ENCODE peak calls at places on chromosomes 16 and 17, in seven cellular contexts. One of them, this sample, is unnamed. For H3K4me1, the result is how much of the 10 kb centered on the place peaks cover.

GRCh38 chr17:78340183-78340955 is 19.5 kb downstream of the SOCS3 start:
- DNase-seq in uterus: no peak
- DNase-seq in Peyer's patch: no peak
- DNase-seq in neural progenitor cell: no peak
- DNase-seq in cardiac muscle cell: no peak
- DNase-seq in upper lobe of right lung: no peak
- DNase-seq in GM23338: no peak
- DNase-seq in this sample: peak

GRCh38 chr16:62648256-62648655 is 612.0 kb upstream of the CDH8 start:
- DNase-seq in uterus: no peak
- DNase-seq in Peyer's patch: no peak
- DNase-seq in neural progenitor cell: no peak
- DNase-seq in cardiac muscle cell: no peak
- DNase-seq in upper lobe of right lung: no peak
- DNase-seq in GM23338: no peak
- DNase-seq in this sample: no peak

GRCh38 chr16:85330694-85331188 is 218.5 kb upstream of the CIBAR2 start:
- DNase-seq in uterus: no peak
- DNase-seq in Peyer's patch: no peak
- DNase-seq in neural progenitor cell: peak
- DNase-seq in cardiac muscle cell: peak
- DNase-seq in upper lobe of right lung: no peak
- DNase-seq in GM23338: peak
- DNase-seq in this sample: no peak

GRCh38 chr17:34398990-34399389 is 36.0 kb upstream of the CCL1 start:
- DNase-seq in uterus: no peak
- DNase-seq in Peyer's patch: no peak
- DNase-seq in neural progenitor cell: no peak
- DNase-seq in cardiac muscle cell: no peak
- DNase-seq in upper lobe of right lung: no peak
- DNase-seq in GM23338: no peak
- DNase-seq in this sample: no peak

GRCh38 chr17:48240562-48241130 is 133.1 kb downstream of the SNX11 start:
- DNase-seq in uterus: no peak
- DNase-seq in Peyer's patch: no peak
- DNase-seq in neural progenitor cell: no peak
- DNase-seq in cardiac muscle cell: no peak
- DNase-seq in upper lobe of right lung: no peak
- DNase-seq in GM23338: no peak
- DNase-seq in this sample: no peak

GRCh38 chr17:79000396-79001189 is 9.0 kb downstream of the CANT1 start:
- DNase-seq in uterus: peak
- DNase-seq in Peyer's patch: no peak
- DNase-seq in neural progenitor cell: no peak
- DNase-seq in cardiac muscle cell: no peak
- DNase-seq in upper lobe of right lung: no peak
- DNase-seq in GM23338: no peak
- DNase-seq in this sample: no peak

GRCh38 chr17:27526603-27527002 is 70.4 kb downstream of the KSR1 start:
- DNase-seq in uterus: no peak
- DNase-seq in Peyer's patch: peak
- DNase-seq in neural progenitor cell: peak
- DNase-seq in cardiac muscle cell: no peak
- DNase-seq in upper lobe of right lung: peak
- DNase-seq in GM23338: peak
- DNase-seq in this sample: peak

GRCh38 chr16:49489686-49490320 is 116.2 kb downstream of the C16orf78 start:
- DNase-seq in uterus: no peak
- DNase-seq in Peyer's patch: no peak
- DNase-seq in neural progenitor cell: no peak
- DNase-seq in cardiac muscle cell: no peak
- DNase-seq in upper lobe of right lung: peak
- DNase-seq in GM23338: no peak
- DNase-seq in this sample: peak

GRCh38 chr17:20154601-20155000 is 145.4 kb downstream of the SPECC1 start:
- DNase-seq in uterus: no peak
- DNase-seq in Peyer's patch: no peak
- DNase-seq in neural progenitor cell: no peak
- DNase-seq in cardiac muscle cell: peak
- DNase-seq in upper lobe of right lung: no peak
- DNase-seq in GM23338: no peak
- DNase-seq in this sample: no peak

DNA sequence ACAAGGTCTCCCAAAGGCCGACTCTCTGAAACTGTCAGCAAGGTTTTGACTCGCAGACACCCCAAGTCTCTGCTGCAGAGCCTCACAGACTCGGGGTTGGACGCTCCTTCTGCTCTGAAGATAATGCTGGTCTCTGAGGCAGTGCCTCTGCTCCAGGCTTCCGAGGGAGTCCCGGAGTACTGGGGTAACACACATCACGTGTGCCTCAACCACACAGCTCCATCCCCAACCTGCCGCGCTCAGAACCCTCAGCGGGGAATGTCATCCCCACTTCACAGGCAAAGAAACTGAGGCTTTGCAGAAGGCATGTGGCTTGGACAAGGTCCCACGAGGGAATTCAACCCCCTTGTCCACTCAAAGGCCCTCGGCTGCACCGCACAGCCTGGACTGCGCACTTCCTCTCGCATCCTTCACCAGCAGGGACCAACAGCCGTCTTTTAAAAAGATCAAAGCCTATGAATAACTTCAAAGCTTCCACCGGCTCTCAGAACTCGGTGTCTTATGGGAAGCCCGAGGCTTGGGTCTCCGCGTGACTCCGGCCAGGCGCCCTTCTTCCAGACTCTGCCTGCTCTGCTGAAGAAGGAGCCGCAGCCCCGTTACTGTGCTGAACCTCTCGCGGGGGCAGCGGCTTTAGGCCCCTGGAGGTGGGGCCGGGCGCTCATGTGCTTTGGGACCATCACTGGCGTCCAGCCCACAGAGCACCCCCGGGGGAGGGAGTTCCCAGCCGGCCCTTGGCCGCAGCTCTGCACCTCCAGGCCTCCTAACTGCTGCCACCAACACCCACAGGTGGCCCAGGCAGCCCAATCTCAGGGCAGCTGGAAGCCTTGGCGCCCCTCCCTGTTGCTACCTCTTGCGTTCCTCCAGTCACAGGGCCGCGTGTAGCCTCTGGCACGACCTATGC is 2.2 kb downstream of the TMEM204 start:
- DNase-seq in uterus: no peak
- DNase-seq in Peyer's patch: no peak
- DNase-seq in neural progenitor cell: no peak
- DNase-seq in cardiac muscle cell: no peak
- DNase-seq in upper lobe of right lung: peak
- DNase-seq in GM23338: peak
- DNase-seq in this sample: peak
- H3K27ac ChIP-seq in uterus: peak
- H3K27ac ChIP-seq in Peyer's patch: peak
- H3K27ac ChIP-seq in neural progenitor cell: no peak
- H3K27ac ChIP-seq in cardiac muscle cell: no peak
- H3K27ac ChIP-seq in upper lobe of right lung: peak
- H3K27ac ChIP-seq in GM23338: no peak
- H3K27ac ChIP-seq in this sample: peak

GRCh38 chr16:4391635-4392381 is 20.2 kb downstream of the VASN start:
- DNase-seq in uterus: no peak
- DNase-seq in Peyer's patch: no peak
- DNase-seq in neural progenitor cell: peak
- DNase-seq in cardiac muscle cell: no peak
- DNase-seq in upper lobe of right lung: no peak
- DNase-seq in GM23338: peak
- DNase-seq in this sample: peak
- H3K4me1 ChIP-seq in uterus: under half
- H3K4me1 ChIP-seq in Peyer's patch: under half
- H3K4me1 ChIP-seq in neural progenitor cell: half or more
- H3K4me1 ChIP-seq in cardiac muscle cell: half or more
- H3K4me1 ChIP-seq in upper lobe of right lung: under half
- H3K4me1 ChIP-seq in GM23338: under half
- H3K4me1 ChIP-seq in this sample: half or more

DNA sequence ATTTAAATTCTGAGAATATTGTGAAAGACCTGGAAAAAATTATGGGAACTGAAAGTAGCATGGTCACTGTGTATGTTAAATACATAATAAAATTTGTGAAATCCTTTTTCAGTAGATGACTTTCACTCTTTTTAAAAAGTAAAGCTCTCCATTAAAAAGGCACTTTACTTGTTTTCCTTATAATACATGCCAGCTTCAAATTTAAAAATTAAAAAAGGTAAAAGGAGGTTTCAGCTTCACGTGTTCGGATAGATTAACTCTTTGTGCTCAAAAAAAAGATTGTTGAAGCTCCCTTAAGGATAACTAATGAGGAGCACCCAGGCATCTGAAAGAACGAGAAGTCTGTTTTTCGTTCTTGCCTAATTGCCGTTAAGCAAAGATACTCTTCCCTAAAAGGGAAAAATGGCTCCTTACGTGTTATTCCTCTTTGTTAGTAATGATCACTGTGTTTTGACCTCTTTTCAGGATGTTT is 87.8 kb downstream of the TUBD1 start:
- DNase-seq in uterus: no peak
- DNase-seq in Peyer's patch: no peak
- DNase-seq in neural progenitor cell: no peak
- DNase-seq in cardiac muscle cell: no peak
- DNase-seq in upper lobe of right lung: no peak
- DNase-seq in GM23338: no peak
- DNase-seq in this sample: no peak
- H3K27ac ChIP-seq in uterus: peak
- H3K27ac ChIP-seq in Peyer's patch: peak
- H3K27ac ChIP-seq in neural progenitor cell: peak
- H3K27ac ChIP-seq in cardiac muscle cell: no peak
- H3K27ac ChIP-seq in upper lobe of right lung: peak
- H3K27ac ChIP-seq in GM23338: no peak
- H3K27ac ChIP-seq in this sample: no peak

GRCh38 chr17:7579839-7580630 is 597 bp downstream of the CD68 start:
- DNase-seq in uterus: no peak
- DNase-seq in Peyer's patch: no peak
- DNase-seq in neural progenitor cell: no peak
- DNase-seq in cardiac muscle cell: no peak
- DNase-seq in upper lobe of right lung: no peak
- DNase-seq in GM23338: no peak
- DNase-seq in this sample: no peak
- H3K4me1 ChIP-seq in uterus: under half
- H3K4me1 ChIP-seq in Peyer's patch: under half
- H3K4me1 ChIP-seq in neural progenitor cell: under half
- H3K4me1 ChIP-seq in cardiac muscle cell: under half
- H3K4me1 ChIP-seq in upper lobe of right lung: half or more
- H3K4me1 ChIP-seq in GM23338: under half
- H3K4me1 ChIP-seq in this sample: half or more

DNA sequence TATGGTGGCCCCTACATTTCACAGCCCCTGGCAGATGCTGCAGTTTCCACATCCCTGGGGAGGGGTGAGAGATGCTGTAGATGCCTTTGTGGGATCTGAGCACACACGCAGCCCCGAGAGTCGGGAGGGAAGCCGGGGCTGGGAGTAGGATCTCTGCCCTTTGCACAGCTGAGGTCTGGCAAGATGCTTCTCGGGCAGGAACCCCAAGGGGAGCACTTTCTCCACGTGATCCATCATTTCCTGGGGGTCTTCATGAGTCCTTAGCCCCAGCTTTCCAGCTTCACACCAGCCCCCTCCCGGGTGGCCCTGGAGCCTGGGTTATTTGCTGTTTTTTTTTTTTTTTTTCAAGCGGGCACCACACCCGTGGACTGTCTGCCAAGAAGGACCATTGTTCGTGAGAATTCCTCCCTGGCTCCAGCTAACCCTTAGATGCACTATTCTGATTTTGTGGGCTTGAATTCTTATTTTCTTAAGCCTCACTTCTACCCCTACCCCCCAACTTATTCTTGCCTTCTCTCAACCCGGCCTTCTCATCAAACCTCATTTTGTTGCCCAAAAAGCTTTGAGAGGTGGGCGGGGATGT is 50.7 kb downstream of the NTN1 start:
- DNase-seq in uterus: no peak
- DNase-seq in Peyer's patch: no peak
- DNase-seq in neural progenitor cell: no peak
- DNase-seq in cardiac muscle cell: no peak
- DNase-seq in upper lobe of right lung: no peak
- DNase-seq in GM23338: no peak
- DNase-seq in this sample: no peak
- H3K27ac ChIP-seq in uterus: peak
- H3K27ac ChIP-seq in Peyer's patch: peak
- H3K27ac ChIP-seq in neural progenitor cell: no peak
- H3K27ac ChIP-seq in cardiac muscle cell: no peak
- H3K27ac ChIP-seq in upper lobe of right lung: peak
- H3K27ac ChIP-seq in GM23338: no peak
- H3K27ac ChIP-seq in this sample: no peak